ENCODE peak calls at places on chromosome 5, in six cellular contexts. L, K, V, D, T and S are unnamed samples.

GRCh38 chr5:2298746-2299145 is 416.0 kb upstream of the IRX4 start:
- DNase-seq in K (no peak), V (no peak), D (no peak), T (no peak), L (no peak), S (no peak)

GRCh38 chr5:33241826-33242225 is 198.9 kb upstream of the TARS1 start:
- DNase-seq in L (no peak), T (no peak), V (no peak), D (no peak), K (no peak), S (no peak)

GRCh38 chr5:142211918-142212317 is 103.3 kb downstream of the NDFIP1 start:
- DNase-seq in T (no peak), D (no peak), L (no peak), K (no peak), V (no peak), S (no peak)

GRCh38 chr5:56328753-56329560 is 95.8 kb upstream of the ANKRD55 start:
- DNase-seq in D (no peak), V (no peak), L (peak; percentile 24), K (peak; percentile 83), T (no peak), S (no peak)

GRCh38 chr5:94711785-94712184 is 93.3 kb downstream of the SLF1 start:
- DNase-seq in L (no peak), V (no peak), D (no peak), K (no peak), T (no peak), S (no peak)

GRCh38 chr5:138989720-138990119 is 114.6 kb upstream of the LRRTM2 start:
- DNase-seq in K (no peak), V (no peak), L (no peak), T (no peak), D (no peak), S (no peak)

GRCh38 chr5:5633579-5633978 is 211.1 kb downstream of the ICE1 start:
- DNase-seq in L (no peak), V (no peak), T (no peak), D (no peak), K (no peak), S (no peak)

GRCh38 chr5:81748556-81748955 is 2.3 kb downstream of the SSBP2 start:
- DNase-seq in V (no peak), L (no peak), T (no peak), D (no peak), K (no peak), S (no peak)

GRCh38 chr5:78603636-78604175 is 44.9 kb downstream of the LHFPL2 start:
- DNase-seq in L (no peak), V (no peak), D (no peak), T (no peak), K (no peak), S (no peak)

GRCh38 chr5:82107277-82107676 is 135.5 kb downstream of the ATG10 start:
- DNase-seq in K (no peak), D (no peak), V (no peak), L (peak; percentile 23), T (no peak), S (peak; percentile 6)

GRCh38 chr5:137312060-137312459 is 187.1 kb downstream of the SPOCK1 start:
- DNase-seq in T (no peak), K (no peak), D (no peak), L (peak; percentile 28), V (no peak), S (no peak)

GRCh38 chr5:109931049-109931448 is 241.3 kb downstream of the MAN2A1 start:
- DNase-seq in K (no peak), V (no peak), T (no peak), L (no peak), D (no peak), S (no peak)

DNA sequence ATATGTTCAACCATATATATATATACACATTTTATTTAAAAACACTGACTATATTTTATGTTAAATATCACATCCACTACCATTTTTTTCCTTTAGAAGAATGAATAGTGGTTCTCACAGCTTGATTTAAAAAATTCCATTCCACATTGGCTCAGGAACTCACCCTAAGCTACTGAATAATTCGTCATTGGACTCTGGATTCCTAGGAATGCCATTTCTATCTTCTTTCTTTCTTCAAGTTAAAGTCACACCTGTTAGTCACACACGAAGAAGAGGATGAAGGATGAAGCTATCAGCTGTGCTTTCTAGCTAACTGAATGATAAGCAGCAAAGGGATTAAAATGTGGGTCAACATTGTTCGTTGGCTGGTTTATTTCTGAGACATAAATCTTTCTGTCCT is 7.9 kb downstream of the ELOVL7 start:
- DNase-seq in D (no peak), T (no peak), V (no peak), L (peak; percentile 69), K (no peak), S (no peak)
- H3K4me3 ChIP-seq in D (no peak overlapping the region), T (no peak overlapping the region), V (no peak overlapping the region), L (no peak overlapping the region), K (no peak overlapping the region), S (no peak overlapping the region)

DNA sequence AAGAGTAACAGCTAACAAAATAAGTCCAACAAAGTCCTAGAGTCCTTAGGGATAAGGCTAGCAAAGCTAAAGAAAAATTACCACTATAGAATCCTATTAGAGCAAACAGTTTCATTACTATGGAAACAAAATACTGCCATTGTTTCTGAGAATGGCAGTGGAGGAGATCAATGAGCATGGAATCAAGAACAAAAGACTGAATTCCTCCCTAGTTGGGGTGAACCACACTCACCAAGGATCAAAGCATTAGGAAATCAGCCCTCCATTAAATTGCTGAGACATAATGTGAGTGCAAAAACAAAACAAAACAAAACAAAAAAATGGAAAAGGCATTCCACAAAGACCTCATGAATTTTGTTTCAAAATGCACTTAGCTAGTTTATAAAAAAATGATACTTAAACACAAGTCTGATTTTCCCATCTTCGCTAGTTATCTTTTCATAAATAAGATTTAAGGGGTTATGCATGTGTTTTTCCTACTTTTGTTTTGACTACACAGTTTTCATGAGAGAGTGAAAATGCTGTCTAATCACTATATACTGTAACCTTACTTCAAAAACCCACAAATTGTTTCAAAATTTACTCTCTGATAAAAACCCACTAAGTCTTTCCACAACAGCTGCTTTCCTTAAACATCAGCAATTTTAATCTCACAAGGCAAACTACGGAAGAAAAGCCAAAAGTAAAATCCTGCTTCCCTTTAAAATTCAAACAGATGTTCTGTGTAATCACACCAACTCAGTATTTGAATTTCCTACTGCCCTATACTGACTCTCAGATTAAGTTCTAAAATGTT is 9.7 kb downstream of the SERINC5 start:
- DNase-seq in L (peak; percentile 88), K (peak; percentile 69), D (no peak), T (peak; percentile 75), V (no peak), S (peak; percentile 69)
- H3K4me1 ChIP-seq in L (peaks cover 48% of the 10 kb centered on the region), K (peaks cover 60% of the 10 kb centered on the region), D (peaks cover 20% of the 10 kb centered on the region), T (peaks cover 20% of the 10 kb centered on the region), V (peaks cover 33% of the 10 kb centered on the region), S (peaks cover 22% of the 10 kb centered on the region)

GRCh38 chr5:143566139-143566538 is 162.7 kb upstream of the NR3C1 start:
- DNase-seq in T (no peak), D (no peak), L (no peak), V (no peak), K (no peak), S (no peak)

GRCh38 chr5:143561248-143561647 is 157.8 kb upstream of the NR3C1 start:
- DNase-seq in K (peak; percentile 72), D (no peak), T (no peak), L (peak; percentile 11), V (no peak), S (no peak)

GRCh38 chr5:143568105-143568504 is 164.6 kb upstream of the NR3C1 start:
- DNase-seq in V (no peak), D (no peak), L (no peak), K (no peak), T (no peak), S (no peak)

GRCh38 chr5:143562935-143563334 is 159.4 kb upstream of the NR3C1 start:
- DNase-seq in K (peak; percentile 82), L (no peak), D (no peak), V (no peak), T (no peak), S (peak; percentile 5)

GRCh38 chr5:143564417-143564816 is 160.9 kb upstream of the NR3C1 start:
- DNase-seq in L (no peak), V (no peak), T (no peak), K (no peak), D (no peak), S (no peak)
- H3K4me3 ChIP-seq in L (no peak overlapping the region), V (no peak overlapping the region), T (no peak overlapping the region), K (no peak overlapping the region), D (no peak overlapping the region), S (no peak overlapping the region)

GRCh38 chr5:157820593-157821252 is 38.2 kb downstream of the CLINT1 start:
- DNase-seq in K (peak; percentile 64), V (peak; percentile 26), T (peak; percentile 26), L (peak; percentile 75), D (peak; percentile 40), S (peak; percentile 43)

GRCh38 chr5:157827429-157827828 is 31.5 kb downstream of the CLINT1 start:
- DNase-seq in D (no peak), K (no peak), T (no peak), L (no peak), V (no peak), S (no peak)

GRCh38 chr5:157821405-157821804 is 37.5 kb downstream of the CLINT1 start:
- DNase-seq in L (no peak), K (no peak), T (no peak), V (no peak), D (no peak), S (no peak)

GRCh38 chr5:157821822-157822622 is 36.9 kb downstream of the CLINT1 start:
- DNase-seq in V (no peak), L (no peak), T (no peak), K (peak; percentile 35), D (no peak), S (no peak)

GRCh38 chr5:157823655-157824054 is 35.3 kb downstream of the CLINT1 start:
- DNase-seq in T (no peak), V (no peak), K (no peak), D (no peak), L (no peak), S (no peak)
- H3K4me1 ChIP-seq in T (peaks cover 8% of the 10 kb centered on the region), V (peaks cover 4% of the 10 kb centered on the region), K (peaks cover 37% of the 10 kb centered on the region), D (peaks cover 7% of the 10 kb centered on the region), L (peaks cover 11% of the 10 kb centered on the region), S (no peaks in the 10 kb centered on the region)

DNA sequence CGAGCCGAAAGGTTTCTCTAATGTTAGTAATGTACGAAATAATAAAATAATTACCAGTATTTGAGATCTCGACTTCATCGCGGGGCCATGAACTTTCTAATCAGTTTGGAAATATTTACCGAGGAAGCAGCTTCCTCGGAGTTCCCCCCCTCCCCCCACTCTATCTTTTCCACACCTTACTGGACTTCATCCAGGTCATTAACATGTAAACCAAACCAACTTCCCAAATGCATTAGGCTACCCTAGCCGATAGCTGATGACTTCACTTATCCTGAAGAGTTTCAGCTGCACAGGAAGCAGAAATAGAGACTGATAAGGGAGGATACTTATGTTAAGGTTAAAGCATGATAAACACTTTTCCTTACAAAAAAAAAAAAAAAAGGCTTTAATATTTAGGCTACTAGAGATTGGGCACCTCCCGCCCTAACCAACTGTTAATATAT is 1.5 kb upstream of the MEF2C start:
- DNase-seq in K (no peak), D (no peak), T (no peak), V (no peak), L (no peak), S (peak; percentile 67)
- H3K4me3 ChIP-seq in K (no peak overlapping the region), D (peak overlapping the region; percentile 67), T (peak overlapping the region; percentile 82), V (peak overlapping the region; percentile 61), L (peak overlapping the region; percentile 71), S (peak overlapping the region; percentile 67)